ENCODE peak calls at places on chromosomes 13 and 19, in five cellular contexts. One of them, this sample, is unnamed.

GRCh38 chr13:100495455-100495854 is 93.1 kb downstream of the GGACT start:
- DNase-seq in AG09309: no peak
- DNase-seq in thoracic aorta: no peak
- DNase-seq in NB4: no peak
- DNase-seq in ascending aorta: no peak
- DNase-seq in this sample: no peak

GRCh38 chr19:47542030-47542475 is 27.2 kb upstream of the NAPA start:
- DNase-seq in AG09309: peak; percentile 13
- DNase-seq in ascending aorta: no peak
- DNase-seq in NB4: no peak
- DNase-seq in thoracic aorta: no peak
- DNase-seq in this sample: no peak

GRCh38 chr13:21733475-21734311 is 62.8 kb downstream of the FGF9 start:
- DNase-seq in thoracic aorta: no peak
- DNase-seq in ascending aorta: no peak
- DNase-seq in NB4: no peak
- DNase-seq in AG09309: no peak
- DNase-seq in this sample: no peak

GRCh38 chr13:23848639-23849282 is 40.4 kb downstream of the MIPEP start:
- DNase-seq in thoracic aorta: no peak
- DNase-seq in AG09309: no peak
- DNase-seq in ascending aorta: no peak
- DNase-seq in NB4: no peak
- DNase-seq in this sample: no peak

GRCh38 chr19:4971424-4971793 is 2.5 kb downstream of the KDM4B start:
- DNase-seq in ascending aorta: no peak
- DNase-seq in NB4: no peak
- DNase-seq in thoracic aorta: no peak
- DNase-seq in AG09309: no peak
- DNase-seq in this sample: no peak

GRCh38 chr13:29563941-29564340 is 31.5 kb downstream of the SLC7A1 start:
- DNase-seq in AG09309: no peak
- DNase-seq in NB4: no peak
- DNase-seq in thoracic aorta: no peak
- DNase-seq in ascending aorta: no peak
- DNase-seq in this sample: no peak

GRCh38 chr13:65789815-65790214 is 1440.3 kb downstream of the PCDH9 start:
- DNase-seq in AG09309: peak; percentile 21
- DNase-seq in NB4: no peak
- DNase-seq in ascending aorta: no peak
- DNase-seq in thoracic aorta: no peak
- DNase-seq in this sample: no peak

GRCh38 chr13:50460366-50460765 is 383.1 kb downstream of the DLEU7 start:
- DNase-seq in AG09309: no peak
- DNase-seq in thoracic aorta: no peak
- DNase-seq in NB4: no peak
- DNase-seq in ascending aorta: no peak
- DNase-seq in this sample: no peak

GRCh38 chr19:14562660-14563589 is 8.9 kb downstream of the NDUFB7 start:
- DNase-seq in AG09309: no peak
- DNase-seq in ascending aorta: no peak
- DNase-seq in NB4: no peak
- DNase-seq in thoracic aorta: no peak
- DNase-seq in this sample: no peak

GRCh38 chr13:105587786-105588185 is 947.7 kb downstream of the EFNB2 start:
- DNase-seq in thoracic aorta: no peak
- DNase-seq in ascending aorta: no peak
- DNase-seq in AG09309: no peak
- DNase-seq in NB4: no peak
- DNase-seq in this sample: no peak

GRCh38 chr13:64930636-64931035 is 2299.5 kb downstream of the PCDH9 start:
- DNase-seq in thoracic aorta: no peak
- DNase-seq in ascending aorta: no peak
- DNase-seq in AG09309: no peak
- DNase-seq in NB4: no peak
- DNase-seq in this sample: no peak

GRCh38 chr13:40096357-40096911 is 441.0 kb downstream of the COG6 start:
- DNase-seq in NB4: no peak
- DNase-seq in thoracic aorta: no peak
- DNase-seq in ascending aorta: no peak
- DNase-seq in AG09309: no peak
- DNase-seq in this sample: no peak

GRCh38 chr13:75135325-75135825 is 346.6 kb downstream of the TBC1D4 start:
- DNase-seq in NB4: no peak
- DNase-seq in thoracic aorta: no peak
- DNase-seq in AG09309: peak; percentile 91
- DNase-seq in ascending aorta: no peak
- DNase-seq in this sample: peak; percentile 47

GRCh38 chr19:45273532-45273877 is 22.4 kb downstream of the MARK4 start:
- DNase-seq in thoracic aorta: no peak
- DNase-seq in ascending aorta: no peak
- DNase-seq in NB4: no peak
- DNase-seq in AG09309: no peak
- DNase-seq in this sample: no peak

GRCh38 chr13:25980255-25980654 is 71.6 kb downstream of the SHISA2 start:
- DNase-seq in AG09309: no peak
- DNase-seq in ascending aorta: no peak
- DNase-seq in NB4: peak; percentile 52
- DNase-seq in thoracic aorta: no peak
- DNase-seq in this sample: no peak
- TF ChIP-seq CTCF in AG09309: peak; percentile 27
- TF ChIP-seq CTCF in ascending aorta: no peak
- TF ChIP-seq CTCF in NB4: peak; percentile 47
- TF ChIP-seq CTCF in thoracic aorta: peak; percentile 8
- TF ChIP-seq CTCF in this sample: peak; percentile 10

GRCh38 chr19:19387108-19387507 is 18.4 kb upstream of the GATAD2A start:
- DNase-seq in NB4: no peak
- DNase-seq in ascending aorta: no peak
- DNase-seq in AG09309: no peak
- DNase-seq in thoracic aorta: no peak
- DNase-seq in this sample: no peak

GRCh38 chr19:19386373-19386869 is 19.1 kb upstream of the GATAD2A start:
- DNase-seq in AG09309: no peak
- DNase-seq in thoracic aorta: no peak
- DNase-seq in NB4: peak; percentile 31
- DNase-seq in ascending aorta: no peak
- DNase-seq in this sample: no peak

GRCh38 chr19:19384486-19384885 is 21.0 kb upstream of the GATAD2A start:
- DNase-seq in AG09309: no peak
- DNase-seq in thoracic aorta: no peak
- DNase-seq in NB4: no peak
- DNase-seq in ascending aorta: no peak
- DNase-seq in this sample: no peak

GRCh38 chr19:19385900-19386339 is 19.6 kb upstream of the GATAD2A start:
- DNase-seq in NB4: peak; percentile 83
- DNase-seq in thoracic aorta: no peak
- DNase-seq in ascending aorta: no peak
- DNase-seq in AG09309: no peak
- DNase-seq in this sample: no peak

GRCh38 chr19:19385131-19385899 is 20.2 kb upstream of the GATAD2A start:
- DNase-seq in NB4: peak; percentile 100
- DNase-seq in thoracic aorta: peak; percentile 98
- DNase-seq in ascending aorta: peak; percentile 100
- DNase-seq in AG09309: peak; percentile 98
- DNase-seq in this sample: peak; percentile 99
- TF ChIP-seq CTCF in NB4: no peak
- TF ChIP-seq CTCF in thoracic aorta: peak; percentile 17
- TF ChIP-seq CTCF in ascending aorta: peak; percentile 29
- TF ChIP-seq CTCF in AG09309: no peak
- TF ChIP-seq CTCF in this sample: peak; percentile 14

GRCh38 chr13:26759907-26760834 is at the start of gene GPR12:
- DNase-seq in thoracic aorta: no peak
- DNase-seq in ascending aorta: no peak
- DNase-seq in AG09309: no peak
- DNase-seq in NB4: peak; percentile 46
- DNase-seq in this sample: no peak
- TF ChIP-seq CTCF in thoracic aorta: no peak
- TF ChIP-seq CTCF in ascending aorta: no peak
- TF ChIP-seq CTCF in AG09309: no peak
- TF ChIP-seq CTCF in NB4: no peak
- TF ChIP-seq CTCF in this sample: no peak

DNA sequence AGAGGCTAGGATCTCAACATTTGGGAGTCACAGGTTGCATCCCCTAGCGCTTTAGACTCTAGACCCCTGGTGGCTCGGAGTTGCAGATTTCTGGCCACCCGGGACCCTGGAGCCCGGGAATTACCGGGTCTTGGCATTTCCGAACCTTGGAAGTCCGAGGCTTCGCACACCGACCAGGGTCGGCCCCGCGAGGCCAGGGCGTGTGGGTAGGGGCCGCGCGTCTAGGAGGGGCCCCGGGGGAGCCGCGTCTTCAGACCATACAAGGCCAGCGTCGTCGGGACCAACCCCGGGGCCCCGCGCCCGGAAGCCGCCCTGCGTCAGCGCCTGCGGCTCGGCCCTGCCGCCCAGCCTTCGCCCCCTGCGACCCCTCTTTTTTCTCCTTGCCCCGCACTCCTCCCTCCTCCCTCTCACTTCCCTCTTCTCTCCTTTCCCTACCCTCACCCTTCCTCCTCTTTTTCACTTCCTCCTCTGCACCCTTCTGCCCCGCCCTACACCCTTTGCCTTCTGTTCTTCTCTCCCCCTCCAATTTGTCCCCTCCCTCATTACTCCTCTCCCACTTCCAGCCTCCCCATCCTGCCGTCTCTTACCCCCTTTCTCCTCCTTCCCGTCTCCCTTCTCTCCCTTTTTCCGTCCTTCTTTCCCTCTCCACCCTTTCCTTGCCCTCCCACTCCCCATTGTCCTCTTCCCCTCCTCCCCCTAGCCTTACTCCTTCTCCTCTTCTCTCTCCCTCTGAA is 2.4 kb upstream of the PLEKHG2 start:
- DNase-seq in ascending aorta: peak; percentile 53
- DNase-seq in AG09309: no peak
- DNase-seq in NB4: peak; percentile 80
- DNase-seq in thoracic aorta: no peak
- DNase-seq in this sample: no peak
- TF ChIP-seq CTCF in ascending aorta: no peak
- TF ChIP-seq CTCF in AG09309: no peak
- TF ChIP-seq CTCF in NB4: no peak
- TF ChIP-seq CTCF in thoracic aorta: no peak
- TF ChIP-seq CTCF in this sample: no peak